ENCODE peak calls at places on chromosomes 7 and 10, in eight cellular contexts. One of them, this sample, is unnamed.

GRCh38 chr10:75772153-75772887 is 340.9 kb downstream of the LRMDA start:
- DNase-seq in tibial nerve: no peak
- DNase-seq in fibroblast of mammary gland: peak; percentile 51
- DNase-seq in activated CD4-positive, alpha-beta T cell treated with anti-CD3 and anti-CD28 coated beads, Interleukin-2, amount 10 ng/mL, durations not matched to agents 7 days and 5 days: peak; percentile 36
- DNase-seq in amniotic stem cell: no peak
- DNase-seq in A673: no peak
- DNase-seq in NCI-H2029 treated with DMSO at 0.1 percent for 48 hours: no peak
- DNase-seq in Peyer's patch: no peak
- DNase-seq in this sample: no peak

GRCh38 chr10:90407116-90407515 is 450.7 kb downstream of the HTR7 start:
- DNase-seq in tibial nerve: no peak
- DNase-seq in fibroblast of mammary gland: peak; percentile 64
- DNase-seq in activated CD4-positive, alpha-beta T cell treated with anti-CD3 and anti-CD28 coated beads, Interleukin-2, amount 10 ng/mL, durations not matched to agents 7 days and 5 days: no peak
- DNase-seq in amniotic stem cell: no peak
- DNase-seq in A673: no peak
- DNase-seq in NCI-H2029 treated with DMSO at 0.1 percent for 48 hours: no peak
- DNase-seq in Peyer's patch: no peak
- DNase-seq in this sample: no peak

GRCh38 chr7:113100091-113100723 is 13.6 kb upstream of the GPR85 start:
- DNase-seq in tibial nerve: no peak
- DNase-seq in fibroblast of mammary gland: peak; percentile 50
- DNase-seq in activated CD4-positive, alpha-beta T cell treated with anti-CD3 and anti-CD28 coated beads, Interleukin-2, amount 10 ng/mL, durations not matched to agents 7 days and 5 days: no peak
- DNase-seq in amniotic stem cell: no peak
- DNase-seq in A673: peak; percentile 17
- DNase-seq in NCI-H2029 treated with DMSO at 0.1 percent for 48 hours: no peak
- DNase-seq in Peyer's patch: no peak
- DNase-seq in this sample: no peak

GRCh38 chr10:38032881-38033280 is 22.4 kb downstream of the ZNF33A start:
- DNase-seq in tibial nerve: no peak
- DNase-seq in fibroblast of mammary gland: peak; percentile 59
- DNase-seq in activated CD4-positive, alpha-beta T cell treated with anti-CD3 and anti-CD28 coated beads, Interleukin-2, amount 10 ng/mL, durations not matched to agents 7 days and 5 days: no peak
- DNase-seq in amniotic stem cell: no peak
- DNase-seq in A673: no peak
- DNase-seq in NCI-H2029 treated with DMSO at 0.1 percent for 48 hours: no peak
- DNase-seq in Peyer's patch: no peak
- DNase-seq in this sample: no peak

GRCh38 chr10:103839513-103839864 is 15.9 kb downstream of the SH3PXD2A start:
- DNase-seq in tibial nerve: no peak
- DNase-seq in fibroblast of mammary gland: no peak
- DNase-seq in activated CD4-positive, alpha-beta T cell treated with anti-CD3 and anti-CD28 coated beads, Interleukin-2, amount 10 ng/mL, durations not matched to agents 7 days and 5 days: no peak
- DNase-seq in amniotic stem cell: no peak
- DNase-seq in A673: no peak
- DNase-seq in NCI-H2029 treated with DMSO at 0.1 percent for 48 hours: no peak
- DNase-seq in Peyer's patch: no peak
- DNase-seq in this sample: no peak

GRCh38 chr7:47327698-47328391 is 254.1 kb downstream of the TNS3 start:
- DNase-seq in tibial nerve: peak; percentile 79
- DNase-seq in fibroblast of mammary gland: peak; percentile 75
- DNase-seq in activated CD4-positive, alpha-beta T cell treated with anti-CD3 and anti-CD28 coated beads, Interleukin-2, amount 10 ng/mL, durations not matched to agents 7 days and 5 days: no peak
- DNase-seq in amniotic stem cell: peak; percentile 64
- DNase-seq in A673: no peak
- DNase-seq in NCI-H2029 treated with DMSO at 0.1 percent for 48 hours: no peak
- DNase-seq in Peyer's patch: peak; percentile 31
- DNase-seq in this sample: peak; percentile 92

GRCh38 chr10:103854265-103854686 is 1.1 kb downstream of the SH3PXD2A start:
- DNase-seq in tibial nerve: no peak
- DNase-seq in fibroblast of mammary gland: peak; percentile 69
- DNase-seq in activated CD4-positive, alpha-beta T cell treated with anti-CD3 and anti-CD28 coated beads, Interleukin-2, amount 10 ng/mL, durations not matched to agents 7 days and 5 days: no peak
- DNase-seq in amniotic stem cell: no peak
- DNase-seq in A673: peak; percentile 64
- DNase-seq in NCI-H2029 treated with DMSO at 0.1 percent for 48 hours: no peak
- DNase-seq in Peyer's patch: no peak
- DNase-seq in this sample: no peak

GRCh38 chr7:11760372-11760771 is 71.6 kb downstream of the THSD7A start:
- DNase-seq in tibial nerve: no peak
- DNase-seq in fibroblast of mammary gland: peak; percentile 10
- DNase-seq in activated CD4-positive, alpha-beta T cell treated with anti-CD3 and anti-CD28 coated beads, Interleukin-2, amount 10 ng/mL, durations not matched to agents 7 days and 5 days: no peak
- DNase-seq in amniotic stem cell: no peak
- DNase-seq in A673: peak; percentile 70
- DNase-seq in NCI-H2029 treated with DMSO at 0.1 percent for 48 hours: no peak
- DNase-seq in Peyer's patch: no peak
- DNase-seq in this sample: no peak

GRCh38 chr7:45697576-45698136 is 123.5 kb downstream of the ADCY1 start:
- DNase-seq in tibial nerve: no peak
- DNase-seq in fibroblast of mammary gland: peak; percentile 40
- DNase-seq in activated CD4-positive, alpha-beta T cell treated with anti-CD3 and anti-CD28 coated beads, Interleukin-2, amount 10 ng/mL, durations not matched to agents 7 days and 5 days: peak; percentile 4
- DNase-seq in amniotic stem cell: no peak
- DNase-seq in A673: no peak
- DNase-seq in NCI-H2029 treated with DMSO at 0.1 percent for 48 hours: no peak
- DNase-seq in Peyer's patch: no peak
- DNase-seq in this sample: no peak

GRCh38 chr7:1511829-1512422 is 7.7 kb upstream of the INTS1 start:
- DNase-seq in tibial nerve: no peak
- DNase-seq in fibroblast of mammary gland: no peak
- DNase-seq in activated CD4-positive, alpha-beta T cell treated with anti-CD3 and anti-CD28 coated beads, Interleukin-2, amount 10 ng/mL, durations not matched to agents 7 days and 5 days: no peak
- DNase-seq in amniotic stem cell: no peak
- DNase-seq in A673: no peak
- DNase-seq in NCI-H2029 treated with DMSO at 0.1 percent for 48 hours: no peak
- DNase-seq in Peyer's patch: no peak
- DNase-seq in this sample: no peak

GRCh38 chr10:30371954-30372353 is 22.9 kb upstream of the MTPAP start:
- DNase-seq in tibial nerve: no peak
- DNase-seq in fibroblast of mammary gland: no peak
- DNase-seq in activated CD4-positive, alpha-beta T cell treated with anti-CD3 and anti-CD28 coated beads, Interleukin-2, amount 10 ng/mL, durations not matched to agents 7 days and 5 days: no peak
- DNase-seq in amniotic stem cell: no peak
- DNase-seq in A673: no peak
- DNase-seq in NCI-H2029 treated with DMSO at 0.1 percent for 48 hours: peak; percentile 49
- DNase-seq in Peyer's patch: no peak
- DNase-seq in this sample: no peak

GRCh38 chr7:79934727-79935126 is 199.9 kb upstream of the GNAI1 start:
- DNase-seq in tibial nerve: no peak
- DNase-seq in fibroblast of mammary gland: no peak
- DNase-seq in activated CD4-positive, alpha-beta T cell treated with anti-CD3 and anti-CD28 coated beads, Interleukin-2, amount 10 ng/mL, durations not matched to agents 7 days and 5 days: no peak
- DNase-seq in amniotic stem cell: no peak
- DNase-seq in A673: no peak
- DNase-seq in NCI-H2029 treated with DMSO at 0.1 percent for 48 hours: no peak
- DNase-seq in Peyer's patch: no peak
- DNase-seq in this sample: no peak

GRCh38 chr7:111010833-111011232 is 80.1 kb upstream of the LRRN3 start:
- DNase-seq in tibial nerve: no peak
- DNase-seq in fibroblast of mammary gland: no peak
- DNase-seq in activated CD4-positive, alpha-beta T cell treated with anti-CD3 and anti-CD28 coated beads, Interleukin-2, amount 10 ng/mL, durations not matched to agents 7 days and 5 days: no peak
- DNase-seq in amniotic stem cell: no peak
- DNase-seq in A673: no peak
- DNase-seq in NCI-H2029 treated with DMSO at 0.1 percent for 48 hours: no peak
- DNase-seq in Peyer's patch: no peak
- DNase-seq in this sample: no peak

GRCh38 chr10:53453196-53453595 is 680.6 kb upstream of the MBL2 start:
- DNase-seq in tibial nerve: no peak
- DNase-seq in fibroblast of mammary gland: no peak
- DNase-seq in activated CD4-positive, alpha-beta T cell treated with anti-CD3 and anti-CD28 coated beads, Interleukin-2, amount 10 ng/mL, durations not matched to agents 7 days and 5 days: no peak
- DNase-seq in amniotic stem cell: no peak
- DNase-seq in A673: no peak
- DNase-seq in NCI-H2029 treated with DMSO at 0.1 percent for 48 hours: no peak
- DNase-seq in Peyer's patch: no peak
- DNase-seq in this sample: no peak

GRCh38 chr10:8088504-8088903 is 34.0 kb downstream of the GATA3 start:
- DNase-seq in tibial nerve: no peak
- DNase-seq in fibroblast of mammary gland: no peak
- DNase-seq in activated CD4-positive, alpha-beta T cell treated with anti-CD3 and anti-CD28 coated beads, Interleukin-2, amount 10 ng/mL, durations not matched to agents 7 days and 5 days: peak; percentile 61
- DNase-seq in amniotic stem cell: no peak
- DNase-seq in A673: peak; percentile 11
- DNase-seq in NCI-H2029 treated with DMSO at 0.1 percent for 48 hours: no peak
- DNase-seq in Peyer's patch: no peak
- DNase-seq in this sample: no peak

GRCh38 chr7:1920886-1921285 is 250.8 kb downstream of the ELFN1 start:
- DNase-seq in tibial nerve: no peak
- DNase-seq in fibroblast of mammary gland: no peak
- DNase-seq in activated CD4-positive, alpha-beta T cell treated with anti-CD3 and anti-CD28 coated beads, Interleukin-2, amount 10 ng/mL, durations not matched to agents 7 days and 5 days: no peak
- DNase-seq in amniotic stem cell: no peak
- DNase-seq in A673: no peak
- DNase-seq in NCI-H2029 treated with DMSO at 0.1 percent for 48 hours: no peak
- DNase-seq in Peyer's patch: no peak
- DNase-seq in this sample: no peak